ENCODE peak calls at places on chromosomes 3 and 15, in nine cellular contexts. T, Y, S, Q, H, N, D, E and A are unnamed samples.

GRCh38 chr3:123658118-123658859 is 73.4 kb upstream of the HACD2 start:
- DNase-seq in H (peak; percentile 46), S (peak; percentile 79), T (peak; percentile 77), N (peak; percentile 61), Y (no peak), Q (peak; percentile 79), E (peak; percentile 87), D (no peak), A (no peak)

GRCh38 chr15:78836333-78836732 is 25.1 kb upstream of the ADAMTS7 start:
- DNase-seq in E (no peak), Q (no peak), Y (no peak), H (no peak), N (no peak), S (no peak), D (no peak), T (no peak), A (no peak)

GRCh38 chr3:134655706-134656105 is 4.9 kb upstream of the KY start:
- DNase-seq in H (no peak), E (no peak), Y (no peak), D (no peak), S (no peak), T (no peak), N (no peak), Q (no peak), A (no peak)

GRCh38 chr3:86986666-86987420 is 4.1 kb downstream of the VGLL3 start:
- DNase-seq in Y (no peak), H (no peak), E (no peak), S (no peak), T (no peak), Q (no peak), N (no peak), D (no peak), A (no peak)

GRCh38 chr3:138113309-138113708 is 2.1 kb downstream of the DZIP1L start:
- DNase-seq in E (no peak), S (no peak), T (no peak), D (no peak), Y (no peak), H (no peak), N (no peak), Q (no peak), A (no peak)

GRCh38 chr3:188706176-188706575 is 465.6 kb upstream of the TPRG1 start:
- DNase-seq in D (no peak), H (no peak), S (no peak), T (no peak), Q (no peak), E (peak; percentile 2), N (no peak), Y (no peak), A (no peak)

GRCh38 chr3:103712320-103713008 is 1277.6 kb downstream of the ZPLD1 start:
- DNase-seq in D (no peak), T (no peak), Q (no peak), S (no peak), N (no peak), H (no peak), E (no peak), Y (no peak), A (no peak)

GRCh38 chr3:180018588-180018987 is 18.1 kb downstream of the PEX5L start:
- DNase-seq in D (no peak), S (no peak), H (no peak), N (no peak), Q (no peak), E (no peak), T (no peak), Y (no peak), A (no peak)

GRCh38 chr3:152622813-152623167 is 212.1 kb upstream of the P2RY1 start:
- DNase-seq in D (no peak), Q (no peak), N (no peak), Y (no peak), S (no peak), H (no peak), E (no peak), T (no peak), A (no peak)

GRCh38 chr3:40162616-40163015 is 146.9 kb upstream of the EIF1B start:
- DNase-seq in H (no peak), T (no peak), Q (no peak), S (no peak), E (no peak), Y (no peak), N (no peak), D (no peak), A (no peak)

GRCh38 chr3:48832691-48833090 is 15.0 kb downstream of the PRKAR2A start:
- DNase-seq in N (no peak), D (peak; percentile 46), Y (no peak), H (no peak), E (no peak), S (no peak), T (no peak), Q (no peak), A (no peak)

GRCh38 chr3:109924196-109924595 is 586.9 kb upstream of the DPPA4 start:
- DNase-seq in T (no peak), Q (no peak), D (no peak), N (no peak), E (no peak), Y (no peak), S (no peak), H (no peak), A (no peak)

GRCh38 chr3:79497447-79498111 is 270.2 kb downstream of the ROBO1 start:
- DNase-seq in E (peak; percentile 5), N (no peak), D (peak; percentile 4), T (no peak), Q (no peak), H (no peak), S (no peak), Y (no peak), A (no peak)

GRCh38 chr3:61967937-61968336 is 405.4 kb downstream of the FEZF2 start:
- DNase-seq in Y (no peak), N (no peak), T (no peak), D (no peak), S (no peak), E (no peak), H (no peak), Q (no peak), A (no peak)